ENCODE peak calls at places on chromosomes 2 and 18, in eight cellular contexts. M is colonic mucosa, C is GM23248, E is fibroblast of lung, V is PC-3, Q is Karpas-422, T is mammary epithelial cell, O is neural progenitor cell. S is an unnamed sample. For H3K4me1, the result is how much of the 10 kb centered on the place peaks cover.

GRCh38 chr2:172239944-172240590 is 137.4 kb upstream of the DLX2 start:
- DNase-seq in C (peak), O (no peak), E (no peak), V (peak), M (no peak), T (peak), Q (no peak), S (no peak)

GRCh38 chr2:49585921-49586320 is 431.6 kb upstream of the FSHR start:
- DNase-seq in V (no peak), M (no peak), O (no peak), C (no peak), E (no peak), Q (no peak), T (no peak), S (no peak)

GRCh38 chr2:173588931-173589369 is 234.3 kb downstream of the CDCA7 start:
- DNase-seq in Q (no peak), O (no peak), T (no peak), V (peak), E (no peak), M (no peak), C (no peak), S (no peak)

GRCh38 chr2:223270538-223270937 is 218.5 kb downstream of the KCNE4 start:
- DNase-seq in V (no peak), Q (no peak), O (no peak), C (no peak), T (no peak), M (no peak), E (no peak), S (no peak)

GRCh38 chr2:136386046-136386445 is 268.1 kb upstream of the CXCR4 start:
- DNase-seq in E (no peak), M (no peak), C (peak), T (no peak), V (no peak), Q (no peak), O (no peak), S (no peak)

GRCh38 chr2:120053891-120054290 is 41.0 kb downstream of the EPB41L5 start:
- DNase-seq in E (no peak), V (peak), Q (no peak), T (peak), C (peak), O (no peak), M (no peak), S (no peak)

GRCh38 chr18:35682282-35682867 is 100.8 kb downstream of the GALNT1 start:
- DNase-seq in V (no peak), Q (no peak), M (no peak), T (no peak), E (no peak), C (peak), O (no peak), S (no peak)

GRCh38 chr2:18117592-18117991 is 239.1 kb downstream of the KCNS3 start:
- DNase-seq in O (peak), M (peak), E (peak), C (peak), T (peak), Q (peak), V (peak), S (peak)

GRCh38 chr2:240325654-240326031 is 109.8 kb upstream of the GPC1 start:
- DNase-seq in V (no peak), C (peak), T (peak), Q (no peak), M (no peak), O (no peak), E (no peak), S (peak)

GRCh38 chr2:71806432-71806831 is 341.2 kb downstream of the CYP26B1 start:
- DNase-seq in Q (no peak), E (no peak), T (no peak), C (no peak), O (no peak), M (no peak), V (no peak), S (peak)

GRCh38 chr2:98730053-98730850 is 680 bp downstream of the MGAT4A start:
- DNase-seq in M (peak), O (peak), C (peak), E (no peak), V (peak), Q (no peak), T (no peak), S (peak)

DNA sequence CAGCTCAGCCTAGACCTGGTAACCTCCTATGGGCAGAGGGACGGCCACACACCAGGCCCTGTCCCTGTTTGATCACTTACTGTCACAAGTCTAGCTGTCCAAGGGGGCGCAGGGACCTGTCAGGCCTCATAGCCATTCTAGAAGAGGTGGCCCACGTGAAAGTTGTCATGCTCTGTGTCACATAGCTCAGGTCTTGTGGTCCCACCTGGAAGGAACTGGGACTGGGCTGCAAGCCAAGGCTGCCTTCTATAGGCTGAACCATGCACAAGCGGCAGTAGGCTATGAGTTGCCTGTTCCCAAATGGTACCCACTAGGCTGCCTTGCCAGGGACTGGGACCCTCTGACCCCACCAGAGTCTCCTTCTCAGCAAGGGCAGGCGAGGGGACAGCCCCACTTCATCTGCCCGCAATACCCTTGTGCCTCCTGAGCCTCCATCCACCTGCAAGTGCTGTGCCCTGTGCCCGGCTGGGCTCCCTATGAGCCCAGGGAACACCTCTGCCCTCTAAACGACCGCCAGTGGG is 177.5 kb downstream of the ANAPC1 start:
- DNase-seq in O (no peak), M (no peak), V (no peak), E (no peak), T (no peak), Q (no peak), C (no peak), S (peak)
- H3K27ac ChIP-seq in O (peak), M (no peak), V (peak), E (no peak), T (no peak), Q (no peak), C (no peak), S (no peak)

DNA sequence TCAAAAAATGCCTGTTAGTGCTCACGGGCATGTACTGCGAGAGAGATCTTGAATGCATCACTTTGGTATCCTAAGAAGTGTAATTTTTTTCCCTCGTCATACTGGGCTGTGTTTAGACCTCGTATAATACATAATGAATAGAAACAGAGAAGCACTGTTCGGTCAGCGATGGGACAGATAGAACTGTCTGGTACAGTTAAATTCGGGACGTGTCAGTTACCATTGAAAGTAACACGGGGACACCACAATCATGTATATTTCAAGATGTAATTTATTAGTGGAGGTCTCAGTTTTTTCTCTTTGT is 1.8 kb downstream of the PKP4 start:
- DNase-seq in Q (no peak), T (no peak), E (no peak), O (no peak), C (no peak), M (no peak), V (peak), S (no peak)
- H3K9ac ChIP-seq in Q (no peak), T (peak), E (peak), O (peak), C (peak), M (peak), V (peak), S (peak)

GRCh38 chr2:231686192-231687100 is 21.9 kb upstream of the PTMA start:
- DNase-seq in V (no peak), T (no peak), E (no peak), M (no peak), C (no peak), O (peak), Q (peak), S (no peak)
- H3K4me1 ChIP-seq in V (under half), T (under half), E (under half), M (under half), C (under half), O (under half), Q (half or more), S (under half)

DNA sequence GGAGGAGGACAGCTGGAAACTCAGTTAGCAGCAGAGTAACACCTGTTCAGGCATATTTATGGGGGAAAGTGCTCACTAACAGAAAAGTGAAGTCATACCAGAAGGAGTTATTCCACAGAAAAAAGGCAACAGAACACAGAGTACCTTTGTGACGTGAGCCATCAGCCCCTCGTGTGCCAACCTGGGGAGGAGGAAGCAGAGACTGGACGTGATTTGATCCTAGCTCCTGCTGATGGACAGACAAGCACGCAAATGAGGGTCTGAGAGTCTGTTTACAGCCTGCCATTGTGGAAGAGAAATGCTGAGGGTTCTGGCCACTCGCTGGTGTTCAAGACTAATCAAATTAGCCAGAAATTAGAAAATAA is 120.7 kb downstream of the ZNF521 start:
- DNase-seq in M (no peak), T (no peak), C (no peak), E (no peak), O (no peak), V (no peak), Q (no peak), S (no peak)
- H3K27ac ChIP-seq in M (peak), T (no peak), C (peak), E (peak), O (peak), V (no peak), Q (no peak), S (peak)

GRCh38 chr2:167134381-167135072 is 246.2 kb downstream of the XIRP2 start:
- DNase-seq in E (peak), O (no peak), M (no peak), T (peak), Q (no peak), V (peak), C (peak), S (no peak)
- H3K9ac ChIP-seq in E (no peak), O (no peak), M (no peak), T (no peak), Q (no peak), V (peak), C (no peak), S (no peak)

GRCh38 chr2:112831380-112831930 is 5.1 kb downstream of the IL1B start:
- DNase-seq in Q (no peak), E (no peak), M (no peak), C (no peak), T (no peak), V (no peak), O (no peak), S (peak)
- H3K4me1 ChIP-seq in Q (under half), E (under half), M (under half), C (under half), T (under half), V (under half), O (under half), S (under half)

GRCh38 chr2:43541165-43541564 is 54.7 kb downstream of the THADA start:
- DNase-seq in T (peak), C (peak), M (no peak), O (no peak), E (no peak), V (peak), Q (no peak), S (no peak)
- H3K27ac ChIP-seq in T (peak), C (peak), M (peak), O (no peak), E (no peak), V (peak), Q (no peak), S (no peak)

DNA sequence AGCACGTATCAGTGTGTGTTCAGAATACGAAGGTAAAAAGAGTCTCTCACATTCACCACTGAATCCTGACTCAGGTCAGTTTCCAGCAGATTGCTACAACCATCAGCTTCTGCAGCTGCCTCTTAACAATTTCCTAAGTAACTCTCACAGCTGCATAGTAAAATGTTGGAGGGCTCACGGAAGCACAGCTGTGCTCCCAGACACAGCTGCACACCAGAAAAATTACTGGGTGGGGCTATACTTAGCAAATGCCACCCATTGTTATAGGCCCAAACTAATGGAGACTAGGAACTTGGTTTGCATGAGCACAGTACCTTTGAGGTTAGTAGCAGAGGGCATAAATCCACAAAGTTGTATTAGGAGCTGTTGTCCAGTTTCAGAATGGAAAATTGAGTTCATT is 153.9 kb upstream of the ERBB4 start:
- DNase-seq in V (no peak), T (no peak), E (peak), Q (no peak), O (peak), C (no peak), M (no peak), S (no peak)
- H3K9ac ChIP-seq in V (no peak), T (no peak), E (no peak), Q (no peak), O (no peak), C (no peak), M (no peak), S (no peak)